ENCODE peak calls at places on chromosome 4, in six cellular contexts. R, H, J, G, V and E are unnamed samples.

GRCh38 chr4:141133146-141134006 is at the start of gene RNF150:
- DNase-seq in V (peak), H (no peak), J (peak), R (peak), G (peak), E (peak)

GRCh38 chr4:186021461-186022167 is 47.3 kb upstream of the TLR3 start:
- DNase-seq in G (peak), J (no peak), H (no peak), V (peak), R (no peak), E (peak)

GRCh38 chr4:75254745-75255144 is 259.5 kb downstream of the RCHY1 start:
- DNase-seq in G (no peak), V (no peak), R (no peak), J (no peak), H (no peak), E (no peak)

GRCh38 chr4:27807207-27807606 is 946.6 kb downstream of the STIM2 start:
- DNase-seq in V (no peak), H (no peak), G (no peak), J (no peak), R (no peak), E (no peak)

GRCh38 chr4:15043226-15043625 is 40.9 kb downstream of the CPEB2 start:
- DNase-seq in J (no peak), V (no peak), H (no peak), R (no peak), G (no peak), E (peak)

GRCh38 chr4:190019023-190019858 is 7.8 kb downstream of the FRG2 start:
- DNase-seq in G (peak), J (no peak), V (no peak), H (no peak), R (no peak), E (no peak)

GRCh38 chr4:76787898-76788297 is 110.0 kb downstream of the SOWAHB start:
- DNase-seq in H (no peak), R (no peak), G (no peak), J (no peak), V (no peak), E (no peak)

GRCh38 chr4:53361451-53361850 is 4.4 kb downstream of the SCFD2 start:
- DNase-seq in G (no peak), R (no peak), V (no peak), H (no peak), J (no peak), E (no peak)

GRCh38 chr4:94534401-94535312 is 82.9 kb downstream of the PDLIM5 start:
- DNase-seq in V (no peak), R (no peak), G (no peak), H (no peak), J (no peak), E (no peak)

GRCh38 chr4:76208005-76208765 is 5.4 kb downstream of the SCARB2 start:
- DNase-seq in J (peak), R (peak), H (no peak), G (no peak), V (peak), E (peak)